ENCODE peak calls at places on chromosomes 4 and X, in five cellular contexts. N is hepatic stellate cell, J is hepatocyte, F is stromal cell of bone marrow, V is activated T-cell treated with anti-CD3 and anti-CD28 coated beads for 1 hour. T is an unnamed sample.

GRCh38 chr4:41853973-41854372 is 81.3 kb upstream of the TMEM33 start:
- DNase-seq in F (no peak), N (no peak), J (no peak), V (no peak), T (no peak)

GRCh38 chr4:141027421-141027820 is 105.8 kb downstream of the RNF150 start:
- DNase-seq in F (no peak), V (no peak), N (no peak), J (no peak), T (no peak)

GRCh38 chr4:21469438-21470032 is 479.0 kb downstream of the KCNIP4 start:
- DNase-seq in V (no peak), N (no peak), J (peak; percentile 34), F (peak; percentile 3), T (no peak)

GRCh38 chr4:59855630-59856352 is 1344.3 kb upstream of the ADGRL3 start:
- DNase-seq in V (no peak), F (no peak), J (no peak), N (no peak), T (no peak)

GRCh38 chrX:139518475-139518874 is 12.1 kb upstream of the F9 start:
- DNase-seq in N (no peak), J (no peak), V (no peak), F (no peak), T (no peak)

GRCh38 chr4:176422511-176422910 is 102.7 kb downstream of the SPCS3 start:
- DNase-seq in N (no peak), F (no peak), V (no peak), J (no peak), T (no peak)

GRCh38 chr4:9703391-9703790 is 78.0 kb upstream of the DRD5 start:
- DNase-seq in J (peak; percentile 64), F (no peak), V (peak; percentile 35), N (no peak), T (no peak)

GRCh38 chr4:115834441-115834840 is 721.0 kb upstream of the NDST4 start:
- DNase-seq in V (no peak), J (no peak), N (no peak), F (no peak), T (no peak)

GRCh38 chrX:110003167-110004156 is 548 bp downstream of the TMEM164 start:
- DNase-seq in J (no peak), F (no peak), V (no peak), N (no peak), T (no peak)

GRCh38 chrX:16785247-16786138 is 773 bp upstream of the TXLNG start:
- DNase-seq in J (peak; percentile 35), N (no peak), F (no peak), V (no peak), T (no peak)

GRCh38 chr4:186150926-186151325 is 40.4 kb upstream of the CYP4V2 start:
- DNase-seq in V (no peak), J (no peak), F (no peak), N (no peak), T (no peak)

GRCh38 chr4:117324851-117325491 is 239.6 kb upstream of the TRAM1L1 start:
- DNase-seq in N (no peak), V (no peak), F (peak; percentile 41), J (peak; percentile 9), T (no peak)

T was measured in AG09319.